ENCODE peak calls at places on chromosomes 6 and 20, in seven cellular contexts. I is mesendoderm, Y is H1, R is H9, U is mesenchymal stem cell, P is neuronal stem cell, B is trophoblast cell. W is an unnamed sample.

GRCh38 chr6:135025775-135026174 is 28.8 kb downstream of the HBS1L start:
- DNase-seq in I (no peak), P (no peak), R (no peak), Y (no peak), U (no peak), B (no peak), W (no peak)

GRCh38 chr20:43579861-43580793 is 10.6 kb upstream of the IFT52 start:
- DNase-seq in I (no peak), U (no peak), Y (no peak), P (no peak), R (no peak), B (no peak), W (no peak)

GRCh38 chr6:150464966-150465365 is 96.2 kb downstream of the IYD start:
- DNase-seq in Y (no peak), B (peak; percentile 97), I (no peak), P (no peak), U (no peak), R (no peak), W (no peak)

GRCh38 chr20:54126809-54127655 is 46.8 kb downstream of the CYP24A1 start:
- DNase-seq in R (no peak), U (no peak), P (no peak), I (peak; percentile 22), B (no peak), Y (no peak), W (no peak)

GRCh38 chr20:44247676-44248419 is 740 bp downstream of the GDAP1L1 start:
- DNase-seq in R (peak; percentile 86), U (peak; percentile 46), Y (peak; percentile 63), I (peak; percentile 78), B (peak; percentile 35), P (peak; percentile 78), W (peak; percentile 15)

GRCh38 chr6:146546440-146546839 is 2.8 kb downstream of the RAB32 start:
- DNase-seq in P (no peak), Y (no peak), U (peak; percentile 80), B (peak; percentile 98), I (peak; percentile 75), R (no peak), W (peak; percentile 94)

GRCh38 chr6:14671261-14671681 is 553.7 kb downstream of the CD83 start:
- DNase-seq in Y (no peak), I (no peak), B (no peak), U (peak; percentile 56), P (no peak), R (no peak), W (peak; percentile 89)

GRCh38 chr20:58352454-58352853 is 36.6 kb upstream of the VAPB start:
- DNase-seq in P (no peak), R (no peak), U (no peak), B (no peak), Y (no peak), I (no peak), W (no peak)

GRCh38 chr20:24948939-24949679 is at the start of gene CST7:
- DNase-seq in P (no peak), Y (no peak), B (peak; percentile 12), U (no peak), R (peak; percentile 18), I (no peak), W (no peak)

GRCh38 chr6:42322676-42323075 is 105.0 kb upstream of the MRPS10 start:
- DNase-seq in U (no peak), I (peak; percentile 82), B (no peak), Y (peak; percentile 13), R (peak; percentile 72), P (no peak), W (no peak)

GRCh38 chr6:154488276-154488627 is 22.2 kb downstream of the CNKSR3 start:
- DNase-seq in U (no peak), B (no peak), P (no peak), Y (no peak), I (no peak), R (no peak), W (peak; percentile 63)

GRCh38 chr6:87293526-87293925 is 28.9 kb upstream of the SMIM8 start:
- DNase-seq in I (peak; percentile 17), B (peak; percentile 80), P (no peak), R (no peak), U (no peak), Y (no peak), W (no peak)

GRCh38 chr6:126667728-126668127 is 327.8 kb downstream of the CENPW start:
- DNase-seq in P (no peak), I (no peak), R (no peak), B (no peak), Y (no peak), U (no peak), W (no peak)

GRCh38 chr6:126672654-126673053 is 332.7 kb downstream of the CENPW start:
- DNase-seq in P (no peak), U (no peak), B (no peak), Y (no peak), I (no peak), R (no peak), W (no peak)
- H2BK5ac ChIP-seq in P (no peak overlapping the region), U (no peak overlapping the region), B (no peak overlapping the region), Y (no peak overlapping the region), I (no peak overlapping the region), R (no peak overlapping the region), W (no peak overlapping the region)

GRCh38 chr6:9540126-9540525 is 874.7 kb downstream of the TFAP2A start:
- DNase-seq in R (no peak), Y (no peak), B (no peak), I (no peak), U (no peak), P (no peak), W (peak; percentile 25)

GRCh38 chr6:9537381-9537780 is 877.5 kb downstream of the TFAP2A start:
- DNase-seq in I (no peak), R (no peak), U (peak; percentile 35), Y (no peak), B (no peak), P (no peak), W (peak; percentile 25)

GRCh38 chr6:9535106-9535505 is 879.8 kb downstream of the TFAP2A start:
- DNase-seq in B (no peak), I (no peak), Y (no peak), U (no peak), P (no peak), R (no peak), W (no peak)

GRCh38 chr6:9540534-9541126 is 874.2 kb downstream of the TFAP2A start:
- DNase-seq in R (no peak), P (peak; percentile 20), I (peak; percentile 50), Y (no peak), B (peak; percentile 92), U (peak; percentile 52), W (peak; percentile 67)

GRCh38 chr6:9539231-9539755 is 875.6 kb downstream of the TFAP2A start:
- DNase-seq in Y (no peak), U (no peak), I (peak; percentile 32), B (no peak), R (no peak), P (no peak), W (no peak)
- H2BK5ac ChIP-seq in Y (no peak overlapping the region), U (no peak overlapping the region), I (no peak overlapping the region), B (no peak overlapping the region), R (no peak overlapping the region), P (no peak overlapping the region), W (no peak overlapping the region)

GRCh38 chr6:25290306-25291060 is 11.3 kb downstream of the CARMIL1 start:
- DNase-seq in I (no peak), R (no peak), B (no peak), U (no peak), Y (no peak), P (no peak), W (no peak)
- H2BK5ac ChIP-seq in I (no peak overlapping the region), R (no peak overlapping the region), B (no peak overlapping the region), U (no peak overlapping the region), Y (no peak overlapping the region), P (no peak overlapping the region), W (no peak overlapping the region)

DNA sequence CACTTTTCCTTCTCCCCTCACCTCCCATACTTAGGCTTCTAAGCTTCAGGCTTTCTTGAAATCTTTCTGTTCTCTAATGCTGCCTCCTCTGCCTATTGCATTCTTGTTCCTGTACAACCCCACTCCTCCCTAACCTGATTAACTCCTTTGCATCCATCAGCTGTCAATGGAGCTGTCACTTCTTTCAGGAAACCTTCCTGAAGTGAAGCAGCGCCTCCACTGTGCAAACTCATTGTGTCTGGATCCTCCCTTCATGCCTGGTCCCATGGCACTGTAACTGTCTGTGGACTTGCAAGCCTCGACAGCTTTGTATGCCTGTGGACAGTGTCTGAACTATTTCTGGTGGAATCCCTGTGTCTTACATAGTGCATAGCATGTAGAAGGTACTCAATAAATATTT is 185.0 kb downstream of the HS3ST5 start:
- DNase-seq in Y (no peak), R (no peak), U (no peak), P (peak; percentile 12), I (no peak), B (no peak), W (no peak)
- H2BK5ac ChIP-seq in Y (no peak overlapping the region), R (no peak overlapping the region), U (no peak overlapping the region), P (no peak overlapping the region), I (no peak overlapping the region), B (no peak overlapping the region), W (no peak overlapping the region)

DNA sequence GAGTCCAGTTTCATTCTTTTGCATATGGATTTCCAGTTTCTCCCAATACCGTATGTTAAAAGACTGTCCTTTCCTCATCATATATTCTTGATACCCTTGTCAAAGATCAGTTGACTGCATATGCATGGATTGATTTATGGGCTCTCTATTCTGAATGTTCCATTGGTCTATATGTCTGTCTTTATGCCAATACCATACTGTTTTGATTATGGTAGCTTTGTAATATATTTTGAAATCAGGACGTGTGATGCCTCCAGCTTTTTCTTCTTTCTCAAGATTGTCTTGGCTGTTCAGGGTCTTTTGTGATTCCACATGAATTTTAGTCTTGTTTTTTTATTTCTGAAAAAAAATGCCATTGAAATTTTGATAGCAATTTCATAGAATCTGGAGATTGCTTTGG is 51.9 kb downstream of the KIZ start:
- DNase-seq in I (no peak), P (no peak), Y (no peak), B (no peak), U (no peak), R (no peak), W (no peak)
- H2BK5ac ChIP-seq in I (no peak overlapping the region), P (no peak overlapping the region), Y (no peak overlapping the region), B (no peak overlapping the region), U (no peak overlapping the region), R (no peak overlapping the region), W (no peak overlapping the region)

GRCh38 chr20:32462900-32463641 is 104.9 kb downstream of the ASXL1 start:
- DNase-seq in I (no peak), R (no peak), U (peak; percentile 33), Y (no peak), P (no peak), B (no peak), W (no peak)
- H2BK5ac ChIP-seq in I (no peak overlapping the region), R (no peak overlapping the region), U (no peak overlapping the region), Y (peak overlapping the region; percentile 66), P (peak overlapping the region; percentile 97), B (no peak overlapping the region), W (no peak overlapping the region)

DNA sequence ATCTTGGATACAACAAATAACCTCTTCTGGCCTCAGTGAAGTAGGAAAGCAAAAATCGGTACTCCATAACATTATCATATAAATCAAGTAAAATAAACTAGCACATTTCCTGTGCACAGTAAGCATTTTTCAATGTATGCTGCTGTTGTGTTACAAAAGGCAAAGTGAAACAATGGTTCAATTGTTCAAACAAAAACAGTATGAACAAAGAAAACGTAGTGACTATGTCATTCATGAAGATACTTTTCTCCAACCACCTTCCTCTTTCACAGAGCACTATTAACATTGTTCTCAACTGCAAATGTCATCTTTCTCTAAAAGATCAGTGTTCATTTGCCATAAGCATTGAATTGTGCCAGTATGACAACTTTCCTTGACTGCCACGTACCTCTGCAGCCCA is 318.6 kb upstream of the PRDM1 start:
- DNase-seq in U (no peak), R (no peak), P (no peak), Y (no peak), B (no peak), I (no peak), W (no peak)
- H2BK5ac ChIP-seq in U (no peak overlapping the region), R (no peak overlapping the region), P (no peak overlapping the region), Y (no peak overlapping the region), B (no peak overlapping the region), I (no peak overlapping the region), W (no peak overlapping the region)

GRCh38 chr6:68497927-68498326 is 137.2 kb upstream of the ADGRB3 start:
- DNase-seq in Y (no peak), B (peak; percentile 1), P (no peak), R (no peak), I (no peak), U (no peak), W (no peak)
- H2BK5ac ChIP-seq in Y (no peak overlapping the region), B (no peak overlapping the region), P (no peak overlapping the region), R (no peak overlapping the region), I (no peak overlapping the region), U (no peak overlapping the region), W (no peak overlapping the region)

W was measured in IMR-90.